ENCODE peak calls at places on chromosomes 7 and 10, in ten cellular contexts. A is IMR-90, G is H9, D is suprapubic skin, X is hepatocyte, C is GM20000, B is HFF-Myc, V is AG04449, N is A549, K is endothelial cell. Y is an unnamed sample.
A peak's percentile ranks its signal among the peaks of the same experiment; 100 is the strongest.

GRCh38 chr10:49107111-49107889 is 8.0 kb downstream of the VSTM4 start:
- DNase-seq in A (no peak), G (no peak), D (no peak), X (no peak), C (no peak), B (no peak), V (no peak), N (no peak), K (no peak), Y (no peak)

GRCh38 chr7:66344166-66344565 is 139.0 kb downstream of the TPST1 start:
- DNase-seq in A (peak; percentile 71), G (no peak), D (no peak), X (no peak), C (no peak), B (no peak), V (no peak), N (no peak), K (no peak), Y (no peak)

GRCh38 chr7:2729043-2729892 is 41.3 kb downstream of the AMZ1 start:
- DNase-seq in A (peak; percentile 44), G (no peak), D (peak; percentile 66), X (no peak), C (no peak), B (no peak), V (no peak), N (no peak), K (no peak), Y (peak; percentile 50)

GRCh38 chr7:48680996-48681395 is 243.4 kb upstream of the CDC14C start:
- DNase-seq in A (no peak), G (no peak), D (no peak), X (peak; percentile 29), C (no peak), B (no peak), V (no peak), N (no peak), K (no peak), Y (no peak)

GRCh38 chr10:99435986-99436633 is 5.7 kb upstream of the GOT1 start:
- DNase-seq in A (peak; percentile 59), G (no peak), D (no peak), X (peak; percentile 76), C (peak; percentile 16), B (no peak), V (no peak), N (peak; percentile 51), K (peak; percentile 21), Y (no peak)

GRCh38 chr7:41206267-41206666 is 496.6 kb downstream of the INHBA start:
- DNase-seq in A (no peak), G (no peak), D (no peak), X (no peak), C (no peak), B (no peak), V (no peak), N (no peak), K (no peak), Y (no peak)

GRCh38 chr7:95766086-95766485 is 6.3 kb upstream of the DYNC1I1 start:
- DNase-seq in A (no peak), G (no peak), D (no peak), X (no peak), C (no peak), B (no peak), V (no peak), N (no peak), K (no peak), Y (no peak)

GRCh38 chr10:94407668-94408067 is 5.3 kb downstream of the TBC1D12 start:
- DNase-seq in A (no peak), G (no peak), D (no peak), X (no peak), C (no peak), B (no peak), V (no peak), N (peak; percentile 11), K (no peak), Y (no peak)

GRCh38 chr7:144148224-144148827 is 25.4 kb downstream of the OR2A14 start:
- DNase-seq in A (no peak), G (no peak), D (no peak), X (no peak), C (no peak), B (no peak), V (no peak), N (no peak), K (no peak), Y (no peak)

GRCh38 chr7:925601-926000 is 28.9 kb downstream of the ADAP1 start:
- DNase-seq in A (no peak), G (no peak), D (peak; percentile 79), X (no peak), C (no peak), B (no peak), V (no peak), N (no peak), K (no peak), Y (peak; percentile 85)

GRCh38 chr10:77279207-77279606 is 358.4 kb downstream of the KCNMA1 start:
- DNase-seq in A (peak; percentile 55), G (no peak), D (no peak), X (no peak), C (no peak), B (no peak), V (no peak), N (no peak), K (no peak), Y (no peak)

GRCh38 chr10:117699436-117700075 is 157.0 kb downstream of the EMX2 start:
- DNase-seq in A (no peak), G (no peak), D (no peak), X (no peak), C (no peak), B (no peak), V (no peak), N (no peak), K (no peak), Y (no peak)

GRCh38 chr7:77561354-77561753 is 24.3 kb downstream of the PTPN12 start:
- DNase-seq in A (no peak), G (no peak), D (no peak), X (no peak), C (peak; percentile 29), B (no peak), V (no peak), N (no peak), K (no peak), Y (no peak)

GRCh38 chr7:93799750-93800357 is 90.7 kb downstream of the TFPI2 start:
- DNase-seq in A (peak; percentile 23), G (no peak), D (no peak), X (peak; percentile 18), C (peak; percentile 22), B (peak; percentile 10), V (no peak), N (peak; percentile 14), K (no peak), Y (no peak)
- TF ChIP-seq CTCF in A (peak; percentile 67), G (peak; percentile 72), D (no peak), X (peak; percentile 59), C (peak; percentile 47), B (peak; percentile 30), V (peak; percentile 21), N (peak; percentile 78), K (peak; percentile 70), Y (no peak)

DNA sequence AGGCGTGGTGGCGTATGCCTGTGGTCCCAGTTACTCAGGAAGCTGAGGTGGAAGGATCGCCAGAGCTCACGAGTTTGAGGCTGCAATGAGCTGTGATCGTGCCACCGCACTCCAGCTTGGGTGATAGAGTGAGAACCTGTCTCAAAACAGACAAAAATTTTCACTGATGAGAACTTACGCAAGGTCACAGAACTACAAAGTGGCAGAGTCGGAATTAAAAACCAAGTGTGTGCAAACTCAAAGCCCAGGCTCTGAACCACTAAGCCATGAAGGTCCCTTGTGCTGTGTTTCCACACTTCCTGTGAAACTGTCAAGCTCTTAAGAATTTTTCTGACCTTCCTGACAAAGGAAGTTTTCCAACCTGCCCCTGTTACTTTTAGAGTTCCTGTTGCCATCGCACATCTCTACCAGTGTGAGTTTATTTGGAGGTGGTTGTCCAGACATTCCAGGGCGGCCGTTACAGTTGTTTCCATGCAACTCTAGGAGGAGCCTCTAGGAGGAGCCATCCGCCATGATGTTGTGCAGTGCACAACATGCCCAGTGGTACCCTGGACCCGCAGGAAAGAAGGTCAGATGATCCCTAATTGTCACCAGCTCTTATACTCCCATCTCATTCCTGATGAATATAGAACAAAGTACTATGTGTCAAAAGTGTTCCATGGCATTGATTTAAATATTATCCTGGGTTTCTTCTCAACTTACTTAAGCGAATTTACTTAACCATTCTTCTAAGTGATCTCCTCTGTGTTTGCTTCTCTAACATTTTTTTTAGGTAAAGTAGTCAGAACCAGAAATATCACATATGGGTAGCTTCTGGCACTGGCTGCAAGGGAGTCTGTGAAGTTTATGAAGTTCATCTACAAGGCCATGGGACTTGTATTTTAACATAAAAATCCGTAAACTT is 49.0 kb upstream of the LYZL1 start:
- DNase-seq in A (no peak), G (peak; percentile 75), D (no peak), X (peak; percentile 39), C (peak; percentile 34), B (no peak), V (no peak), N (peak; percentile 47), K (peak; percentile 56), Y (no peak)
- TF ChIP-seq CTCF in A (peak; percentile 44), G (peak; percentile 83), D (no peak), X (peak; percentile 38), C (peak; percentile 29), B (peak; percentile 74), V (peak; percentile 56), N (peak; percentile 53), K (peak; percentile 63), Y (peak; percentile 42)

GRCh38 chr10:120456143-120456625 is 843 bp upstream of the PLPP4 start:
- DNase-seq in A (no peak), G (peak; percentile 32), D (no peak), X (no peak), C (no peak), B (no peak), V (no peak), N (no peak), K (no peak), Y (no peak)
- TF ChIP-seq CTCF in A (no peak), G (no peak), D (no peak), X (no peak), C (no peak), B (no peak), V (no peak), N (no peak), K (no peak), Y (no peak)

DNA sequence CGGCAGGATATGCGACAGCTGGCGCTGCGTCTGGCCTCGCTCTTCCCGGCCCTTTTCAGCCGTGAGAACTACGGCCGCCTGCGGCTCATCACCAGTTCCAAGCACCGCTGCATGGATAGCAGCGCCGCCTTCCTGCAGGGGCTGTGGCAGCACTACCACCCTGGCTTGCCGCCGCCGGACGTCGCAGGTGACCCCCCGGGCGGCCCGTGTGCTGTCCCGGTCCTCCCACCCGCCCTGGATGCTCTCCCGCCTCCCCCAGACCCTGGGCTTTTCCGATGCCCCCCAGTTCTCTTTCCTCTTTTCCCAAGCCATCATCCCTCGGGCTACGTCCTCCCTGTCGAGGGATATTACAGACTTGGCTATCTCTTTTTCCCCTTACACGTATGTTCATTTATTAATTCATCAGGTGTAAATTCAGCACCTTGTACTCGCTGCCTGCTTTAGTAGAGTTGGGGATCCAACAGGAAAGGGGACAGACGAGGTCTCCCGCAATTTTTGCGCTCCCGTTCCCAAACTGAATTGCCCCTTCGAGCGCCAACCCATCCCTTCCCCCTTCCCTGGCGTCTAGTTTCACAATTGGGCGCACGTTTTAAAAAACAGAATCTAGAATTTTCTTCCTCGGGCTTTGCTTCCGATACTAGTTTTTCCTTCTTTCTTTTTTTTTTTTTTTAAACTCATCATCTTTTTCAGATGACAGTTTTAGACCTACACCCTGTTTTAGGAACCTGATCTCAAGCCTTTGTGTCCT is 847 bp downstream of the MINPP1 start:
- DNase-seq in A (peak; percentile 61), G (peak; percentile 70), D (no peak), X (peak; percentile 86), C (peak; percentile 72), B (no peak), V (no peak), N (peak; percentile 68), K (peak; percentile 71), Y (no peak)
- TF ChIP-seq CTCF in A (peak; percentile 62), G (peak; percentile 69), D (peak; percentile 40), X (peak; percentile 62), C (peak; percentile 63), B (peak; percentile 41), V (peak; percentile 77), N (peak; percentile 65), K (peak; percentile 39), Y (peak; percentile 40)

GRCh38 chr10:123427386-123427785 is 238.8 kb upstream of the GPR26 start:
- DNase-seq in A (no peak), G (no peak), D (no peak), X (peak; percentile 20), C (no peak), B (no peak), V (no peak), N (peak; percentile 27), K (no peak), Y (peak; percentile 75)
- TF ChIP-seq CTCF in A (no peak), G (no peak), D (no peak), X (no peak), C (no peak), B (no peak), V (no peak), N (no peak), K (no peak), Y (peak; percentile 49)